ENCODE peak calls at places on chromosomes 6 and 20, in eight cellular contexts. X is neuronal stem cell; A is thoracic aorta; D is CD8-positive, alpha-beta memory T cell; B is ascending aorta; T is tibial nerve; E is fibroblast of lung; J is GM23338. O is an unnamed sample.

GRCh38 chr6:25223421-25224052 is 55.6 kb upstream of the CARMIL1 start:
- DNase-seq in X (peak; percentile 66), A (no peak), D (peak; percentile 34), B (no peak), T (peak; percentile 73), E (peak; percentile 57), J (peak; percentile 80), O (peak; percentile 68)

GRCh38 chr20:2402271-2402980 is 21.7 kb downstream of the TGM6 start:
- DNase-seq in X (no peak), A (no peak), D (no peak), B (no peak), T (no peak), E (peak; percentile 50), J (peak; percentile 45), O (no peak)

GRCh38 chr6:52603000-52603795 is 26.3 kb upstream of the TRAM2 start:
- DNase-seq in X (no peak), A (no peak), D (no peak), B (no peak), T (no peak), E (peak; percentile 79), J (no peak), O (no peak)

GRCh38 chr20:11003341-11003740 is 329.5 kb upstream of the JAG1 start:
- DNase-seq in X (no peak), A (no peak), D (no peak), B (no peak), T (no peak), E (no peak), J (no peak), O (no peak)

GRCh38 chr20:53413188-53413631 is 180.4 kb downstream of the ZNF217 start:
- DNase-seq in X (peak; percentile 8), A (no peak), D (peak; percentile 45), B (no peak), T (no peak), E (no peak), J (peak; percentile 94), O (peak; percentile 53)

GRCh38 chr20:59723607-59724456 is 119.5 kb downstream of the PHACTR3 start:
- DNase-seq in X (no peak), A (no peak), D (no peak), B (no peak), T (no peak), E (no peak), J (no peak), O (no peak)

GRCh38 chr6:160972111-160972510 is 19.5 kb upstream of the MAP3K4 start:
- DNase-seq in X (no peak), A (no peak), D (no peak), B (no peak), T (no peak), E (peak; percentile 98), J (no peak), O (no peak)

GRCh38 chr6:39979461-39980328 is 45.4 kb upstream of the MOCS1 start:
- DNase-seq in X (no peak), A (no peak), D (no peak), B (no peak), T (peak; percentile 23), E (no peak), J (no peak), O (no peak)

GRCh38 chr6:4130357-4130987 is 4.9 kb downstream of the ECI2 start:
- DNase-seq in X (no peak), A (no peak), D (no peak), B (no peak), T (no peak), E (no peak), J (no peak), O (no peak)

GRCh38 chr20:64049060-64049886 is at the start of gene SOX18:
- DNase-seq in X (no peak), A (no peak), D (no peak), B (no peak), T (no peak), E (peak; percentile 36), J (peak; percentile 76), O (no peak)

GRCh38 chr6:106134906-106135634 is 48.9 kb downstream of the PRDM1 start:
- DNase-seq in X (no peak), A (no peak), D (no peak), B (no peak), T (no peak), E (peak; percentile 61), J (no peak), O (peak; percentile 60)

GRCh38 chr6:5644523-5645183 is 362.1 kb downstream of the NRN1 start:
- DNase-seq in X (no peak), A (no peak), D (no peak), B (no peak), T (no peak), E (no peak), J (no peak), O (no peak)

GRCh38 chr6:68194846-68195478 is 440.1 kb upstream of the ADGRB3 start:
- DNase-seq in X (no peak), A (no peak), D (no peak), B (no peak), T (no peak), E (no peak), J (no peak), O (no peak)

GRCh38 chr6:98641929-98642328 is 192.4 kb upstream of the POU3F2 start:
- DNase-seq in X (peak; percentile 74), A (no peak), D (no peak), B (no peak), T (no peak), E (peak; percentile 95), J (no peak), O (no peak)

DNA sequence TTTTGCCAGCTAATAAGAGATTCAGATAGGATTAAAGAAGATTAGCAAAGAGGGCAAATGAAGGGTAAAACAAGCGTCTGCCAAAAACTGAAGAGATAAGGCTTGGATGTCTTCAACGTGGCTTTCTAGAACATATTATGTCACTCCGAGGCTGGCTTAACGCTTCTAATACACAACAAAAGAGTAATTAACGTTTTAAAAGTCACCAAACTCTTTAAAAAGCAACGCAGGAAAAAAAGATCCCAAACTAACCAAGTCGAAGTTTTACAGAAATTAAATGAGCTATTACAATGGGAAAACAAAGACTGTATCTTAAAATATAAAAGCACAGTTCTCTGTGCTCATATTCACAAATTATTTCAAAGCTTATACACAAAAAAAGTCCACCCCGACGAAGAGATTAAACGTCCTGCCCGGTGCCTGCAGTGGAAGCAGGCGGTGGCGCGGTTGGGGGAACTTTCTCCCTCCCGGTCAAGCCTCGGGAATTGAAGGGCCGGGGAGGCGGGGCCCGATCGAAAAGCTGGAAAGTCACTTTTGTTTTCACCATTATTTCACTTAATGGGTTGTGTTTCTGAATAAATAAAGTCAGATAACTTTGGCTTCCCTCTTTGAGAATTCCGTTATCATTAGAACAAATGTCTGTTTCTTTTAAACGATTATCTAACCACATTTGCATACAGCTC is 1.2 kb downstream of the MAK start:
- DNase-seq in X (peak; percentile 62), A (no peak), D (no peak), B (no peak), T (peak; percentile 17), E (peak; percentile 7), J (peak; percentile 65), O (no peak)
- H3K27ac ChIP-seq in X (peak overlapping the region; percentile 96), A (no peak overlapping the region), D (peak overlapping the region; percentile 42), B (no peak overlapping the region), T (peak overlapping the region; percentile 82), E (no peak overlapping the region), J (no peak overlapping the region), O (no peak overlapping the region)

GRCh38 chr6:10395946-10396577 is 18.8 kb downstream of the TFAP2A start:
- DNase-seq in X (no peak), A (no peak), D (no peak), B (no peak), T (no peak), E (no peak), J (peak; percentile 69), O (no peak)

GRCh38 chr6:10397756-10398438 is 17.0 kb downstream of the TFAP2A start:
- DNase-seq in X (no peak), A (no peak), D (no peak), B (no peak), T (no peak), E (no peak), J (no peak), O (no peak)

GRCh38 chr6:10395171-10395945 is 19.5 kb downstream of the TFAP2A start:
- DNase-seq in X (no peak), A (no peak), D (no peak), B (no peak), T (no peak), E (no peak), J (no peak), O (no peak)

GRCh38 chr6:10398439-10399218 is 16.2 kb downstream of the TFAP2A start:
- DNase-seq in X (no peak), A (no peak), D (no peak), B (no peak), T (no peak), E (no peak), J (peak; percentile 49), O (no peak)

GRCh38 chr6:10396775-10397174 is 18.1 kb downstream of the TFAP2A start:
- DNase-seq in X (no peak), A (no peak), D (no peak), B (no peak), T (no peak), E (no peak), J (no peak), O (no peak)
- H3K36me3 ChIP-seq in X (no peaks in the 10 kb centered on the region), A (no peaks in the 10 kb centered on the region), D (no peaks in the 10 kb centered on the region), B (no peaks in the 10 kb centered on the region), T (no peaks in the 10 kb centered on the region), E (no peaks in the 10 kb centered on the region), J (no peaks in the 10 kb centered on the region), O (no peaks in the 10 kb centered on the region)

DNA sequence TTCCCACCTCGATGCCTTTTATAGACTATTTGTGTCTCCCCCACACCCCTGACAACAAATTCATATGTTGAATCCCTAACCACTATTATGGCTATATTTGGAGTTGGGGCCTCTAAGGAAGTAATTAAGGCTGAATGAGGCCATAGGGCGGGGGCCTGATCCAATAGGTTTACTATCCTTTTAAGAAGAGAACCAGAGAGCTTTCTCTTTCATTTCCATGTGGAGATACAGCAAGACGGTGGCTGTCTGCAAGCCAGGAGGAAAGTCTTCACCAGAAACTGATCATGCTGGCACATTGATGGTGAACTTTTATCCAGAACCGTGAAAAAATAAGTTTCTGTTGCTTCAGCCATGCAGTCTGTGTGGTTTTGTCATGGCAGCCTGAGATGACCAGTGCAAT is 38.9 kb upstream of the CLIC5 start:
- DNase-seq in X (no peak), A (no peak), D (no peak), B (no peak), T (no peak), E (no peak), J (no peak), O (no peak)
- H3K27ac ChIP-seq in X (no peak overlapping the region), A (no peak overlapping the region), D (no peak overlapping the region), B (no peak overlapping the region), T (peak overlapping the region; percentile 53), E (no peak overlapping the region), J (no peak overlapping the region), O (peak overlapping the region; percentile 92)

GRCh38 chr20:62274332-62275262 is 28.2 kb upstream of the ADRM1 start:
- DNase-seq in X (no peak), A (no peak), D (no peak), B (no peak), T (no peak), E (peak; percentile 10), J (no peak), O (no peak)

GRCh38 chr20:62273421-62273820 is 29.4 kb upstream of the ADRM1 start:
- DNase-seq in X (no peak), A (no peak), D (no peak), B (no peak), T (no peak), E (no peak), J (no peak), O (no peak)

GRCh38 chr20:62275263-62275619 is 27.6 kb upstream of the ADRM1 start:
- DNase-seq in X (no peak), A (no peak), D (no peak), B (no peak), T (no peak), E (no peak), J (no peak), O (no peak)

GRCh38 chr20:62277253-62277652 is 25.5 kb upstream of the ADRM1 start:
- DNase-seq in X (no peak), A (no peak), D (no peak), B (no peak), T (no peak), E (no peak), J (no peak), O (no peak)

GRCh38 chr20:62276448-62276847 is 26.3 kb upstream of the ADRM1 start:
- DNase-seq in X (no peak), A (no peak), D (no peak), B (no peak), T (no peak), E (no peak), J (no peak), O (peak; percentile 82)
- H3K36me3 ChIP-seq in X (peaks cover 49% of the 10 kb centered on the region), A (peaks cover 57% of the 10 kb centered on the region), D (peaks cover 42% of the 10 kb centered on the region), B (peaks cover 71% of the 10 kb centered on the region), T (peaks cover 21% of the 10 kb centered on the region), E (peaks cover 8% of the 10 kb centered on the region), J (peaks cover 4% of the 10 kb centered on the region), O (no peaks in the 10 kb centered on the region)